ENCODE peak calls at places on chromosomes 4 and X, in five cellular contexts. I is thoracic aorta, K is MCF 10A, L is mucosa of descending colon, W is colonic mucosa. Y is an unnamed sample.

GRCh38 chr4:171622729-171623128 is 190.5 kb upstream of the GALNTL6 start:
- DNase-seq in L (no peak), W (no peak), I (no peak), K (no peak), Y (no peak)

GRCh38 chr4:25424539-25425228 is 47.6 kb downstream of the ANAPC4 start:
- DNase-seq in I (no peak), W (no peak), L (no peak), K (no peak), Y (no peak)

GRCh38 chr4:22676058-22676457 is 16.7 kb upstream of the GBA3 start:
- DNase-seq in K (no peak), W (no peak), I (no peak), L (no peak), Y (no peak)

GRCh38 chr4:7052313-7052712 is 9.1 kb downstream of the TADA2B start:
- DNase-seq in L (no peak), K (no peak), W (no peak), I (no peak), Y (no peak)

GRCh38 chr4:15719506-15719905 is 16.6 kb downstream of the BST1 start:
- DNase-seq in L (no peak), K (peak), I (no peak), W (no peak), Y (no peak)

GRCh38 chr4:165625281-165625680 is 246.5 kb downstream of the CPE start:
- DNase-seq in I (no peak), W (no peak), K (no peak), L (no peak), Y (no peak)

GRCh38 chrX:39953879-39954278 is 143.9 kb downstream of the BCOR start:
- DNase-seq in I (peak), W (peak), L (peak), K (peak), Y (no peak)

GRCh38 chr4:76784237-76784636 is 113.7 kb downstream of the SOWAHB start:
- DNase-seq in K (peak), L (no peak), W (no peak), I (no peak), Y (no peak)

GRCh38 chrX:72201836-72202536 is 20.4 kb downstream of the PIN4 start:
- DNase-seq in K (peak), I (no peak), W (no peak), L (no peak), Y (no peak)

GRCh38 chrX:1443496-1444075 is 9.1 kb downstream of the ASMTL start:
- DNase-seq in L (peak), W (no peak), K (no peak), I (no peak), Y (no peak)

GRCh38 chrX:64206556-64207162 is 1.2 kb upstream of the AMER1 start:
- DNase-seq in K (no peak), I (no peak), W (no peak), L (no peak), Y (no peak)

GRCh38 chr4:6926681-6927478 is 17.3 kb downstream of the TBC1D14 start:
- DNase-seq in L (peak), W (peak), K (no peak), I (no peak), Y (no peak)

GRCh38 chrX:41435708-41436107 is 11.4 kb upstream of the NYX start:
- DNase-seq in K (no peak), W (no peak), I (no peak), L (no peak), Y (no peak)

GRCh38 chr4:62928483-62928882 is 1480.8 kb downstream of the TECRL start:
- DNase-seq in I (no peak), K (no peak), W (no peak), L (no peak), Y (no peak)

GRCh38 chr4:187090401-187090800 is 366.7 kb upstream of the FAT1 start:
- DNase-seq in L (no peak), I (no peak), K (no peak), W (no peak), Y (no peak)

GRCh38 chr4:118034061-118034785 is at the start of gene NDST3:
- DNase-seq in I (no peak), L (peak), K (peak), W (peak), Y (peak)

GRCh38 chr4:106816501-106816900 is 219.6 kb downstream of the DKK2 start:
- DNase-seq in K (no peak), W (no peak), I (no peak), L (no peak), Y (no peak)

GRCh38 chrX:140715787-140716186 is 6.2 kb downstream of the LINC00632 start:
- DNase-seq in L (no peak), I (no peak), K (peak), W (no peak), Y (no peak)

GRCh38 chr4:107740950-107741701 is 21.1 kb upstream of the PAPSS1 start:
- DNase-seq in I (no peak), K (no peak), W (no peak), L (no peak), Y (no peak)

GRCh38 chrX:25198253-25198652 is 182.5 kb upstream of the ARX start:
- DNase-seq in L (no peak), K (peak), I (no peak), W (no peak), Y (no peak)

GRCh38 chr4:121185960-121186359 is 21.8 kb upstream of the TNIP3 start:
- DNase-seq in I (no peak), W (no peak), L (no peak), K (no peak), Y (no peak)

GRCh38 chr4:167775374-167775773 is 317.0 kb upstream of the ANXA10 start:
- DNase-seq in I (no peak), W (no peak), K (no peak), L (no peak), Y (no peak)

GRCh38 chr4:68129793-68130192 is at the start of gene TMPRSS11F:
- DNase-seq in I (no peak), W (no peak), L (no peak), K (no peak), Y (no peak)

GRCh38 chr4:149801416-149801815 is 14.2 kb downstream of the IQCM start:
- DNase-seq in K (no peak), L (no peak), W (no peak), I (no peak), Y (no peak)

GRCh38 chr4:104352211-104352610 is 142.5 kb downstream of the CXXC4 start:
- DNase-seq in K (no peak), L (no peak), W (no peak), I (no peak), Y (no peak)
- TF ChIP-seq CTCF in K (no peak), L (no peak), W (no peak), I (no peak), Y (no peak)

GRCh38 chr4:18815779-18816173 is 794.2 kb upstream of the LCORL start:
- DNase-seq in K (peak), W (no peak), I (no peak), L (no peak), Y (no peak)
- TF ChIP-seq CTCF in K (no peak), W (no peak), I (no peak), L (no peak), Y (no peak)

DNA sequence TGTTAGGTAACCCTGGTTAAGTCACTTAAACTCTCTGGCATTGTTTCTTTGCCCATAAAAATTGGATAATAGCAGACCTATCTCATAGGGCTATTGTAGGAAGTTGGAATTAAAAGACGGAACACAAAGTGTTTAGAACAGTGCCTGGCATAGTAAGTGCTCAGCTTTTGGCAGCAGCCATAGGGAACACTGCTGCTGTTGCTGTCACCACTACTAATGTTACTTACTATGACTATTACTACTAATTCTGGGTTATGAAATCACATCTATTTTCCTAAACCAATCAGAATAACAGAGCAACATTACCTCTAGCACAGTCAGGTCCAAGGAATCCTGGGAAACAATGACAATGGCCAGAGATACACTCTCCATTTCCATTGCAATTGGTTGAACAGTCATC is 300.0 kb downstream of the SH2D1A start:
- DNase-seq in I (no peak), K (no peak), L (no peak), W (no peak), Y (no peak)
- TF ChIP-seq CTCF in I (no peak), K (no peak), L (no peak), W (no peak), Y (no peak)

GRCh38 chr4:74308215-74308614 is at the start of gene EPGN:
- DNase-seq in W (no peak), L (no peak), I (no peak), K (peak), Y (no peak)

GRCh38 chr4:74316397-74316796 is 8.1 kb downstream of the EPGN start:
- DNase-seq in K (peak), W (no peak), I (no peak), L (no peak), Y (no peak)

GRCh38 chr4:74314329-74314728 is 6.1 kb downstream of the EPGN start:
- DNase-seq in K (no peak), W (no peak), I (no peak), L (no peak), Y (no peak)

GRCh38 chr4:74314944-74315343 is 6.7 kb downstream of the EPGN start:
- DNase-seq in W (no peak), L (no peak), I (no peak), K (no peak), Y (no peak)

GRCh38 chr4:74311696-74312313 is 3.5 kb downstream of the EPGN start:
- DNase-seq in I (no peak), L (no peak), W (peak), K (peak), Y (no peak)
- TF ChIP-seq CTCF in I (peak), L (peak), W (peak), K (peak), Y (peak)

DNA sequence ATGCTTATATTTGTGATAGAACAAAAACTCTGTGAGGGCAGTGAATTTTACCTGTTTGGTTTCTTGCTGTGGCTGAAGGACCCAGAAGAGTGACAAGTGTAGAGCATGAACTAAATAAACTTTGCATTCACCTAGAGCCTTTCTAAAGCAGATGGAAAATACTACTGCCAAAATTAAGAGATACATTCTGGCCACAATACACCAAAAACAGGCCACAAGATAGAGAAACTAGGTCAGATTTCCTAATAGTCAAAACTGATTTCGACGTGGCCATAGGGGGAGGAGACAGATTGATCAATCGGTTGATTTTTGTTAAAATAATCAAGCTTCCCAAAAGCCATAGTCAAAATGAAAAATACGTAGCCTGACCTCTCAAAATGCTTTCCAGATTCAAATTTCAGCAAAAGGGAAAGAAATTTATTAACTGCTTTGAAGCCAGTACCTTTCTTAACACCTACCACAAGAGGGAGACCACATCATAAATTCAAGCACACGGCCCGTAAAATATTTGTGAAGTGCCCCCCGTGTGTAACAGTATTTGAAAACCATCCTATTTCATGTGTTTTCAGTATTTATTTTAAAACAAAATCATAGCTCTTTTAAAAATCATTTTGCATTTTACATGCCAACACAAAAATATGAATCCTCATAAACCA is 132.4 kb downstream of the CORIN start:
- DNase-seq in I (no peak), K (peak), W (no peak), L (no peak), Y (no peak)
- TF ChIP-seq CTCF in I (no peak), K (no peak), W (no peak), L (no peak), Y (peak)

GRCh38 chrX:15418707-15419181 is 34.5 kb upstream of the VEGFD start:
- DNase-seq in K (no peak), L (no peak), W (no peak), I (no peak), Y (no peak)
- TF ChIP-seq CTCF in K (no peak), L (no peak), W (no peak), I (no peak), Y (no peak)

GRCh38 chr4:159383569-159383934 is 280.7 kb downstream of the RAPGEF2 start:
- DNase-seq in L (no peak), I (no peak), K (no peak), W (no peak), Y (no peak)
- TF ChIP-seq CTCF in L (no peak), I (no peak), K (no peak), W (no peak), Y (no peak)

Y was measured in glutamatergic neuron.